ENCODE peak calls at places on chromosomes 1 and 21, in seven cellular contexts. One of them, this sample, is unnamed.

GRCh38 chr1:175132456-175132855 is 60.1 kb downstream of the KIAA0040 start:
- DNase-seq in pancreas: no peak
- DNase-seq in AG04450: no peak
- DNase-seq in left ventricle myocardium inferior: no peak
- DNase-seq in AG09309: peak; percentile 23
- DNase-seq in coronary artery: no peak
- DNase-seq in fibroblast of the aortic adventitia: peak; percentile 46
- DNase-seq in this sample: peak; percentile 52

GRCh38 chr1:202086579-202087350 is 36.0 kb upstream of the GPR37L1 start:
- DNase-seq in pancreas: no peak
- DNase-seq in AG04450: no peak
- DNase-seq in left ventricle myocardium inferior: no peak
- DNase-seq in AG09309: no peak
- DNase-seq in coronary artery: no peak
- DNase-seq in fibroblast of the aortic adventitia: peak; percentile 23
- DNase-seq in this sample: no peak

GRCh38 chr21:26405735-26406361 is 167.2 kb downstream of the CYYR1 start:
- DNase-seq in pancreas: no peak
- DNase-seq in AG04450: peak; percentile 50
- DNase-seq in left ventricle myocardium inferior: no peak
- DNase-seq in AG09309: peak; percentile 63
- DNase-seq in coronary artery: no peak
- DNase-seq in fibroblast of the aortic adventitia: peak; percentile 79
- DNase-seq in this sample: no peak

GRCh38 chr1:19435851-19436465 is 49.4 kb downstream of the CAPZB start:
- DNase-seq in pancreas: no peak
- DNase-seq in AG04450: no peak
- DNase-seq in left ventricle myocardium inferior: no peak
- DNase-seq in AG09309: peak; percentile 48
- DNase-seq in coronary artery: no peak
- DNase-seq in fibroblast of the aortic adventitia: peak; percentile 73
- DNase-seq in this sample: no peak

GRCh38 chr1:62433861-62434611 is 2.8 kb upstream of the USP1 start:
- DNase-seq in pancreas: no peak
- DNase-seq in AG04450: no peak
- DNase-seq in left ventricle myocardium inferior: no peak
- DNase-seq in AG09309: no peak
- DNase-seq in coronary artery: no peak
- DNase-seq in fibroblast of the aortic adventitia: peak; percentile 22
- DNase-seq in this sample: no peak

GRCh38 chr1:11598461-11598860 is 55.8 kb downstream of the FBXO2 start:
- DNase-seq in pancreas: no peak
- DNase-seq in AG04450: no peak
- DNase-seq in left ventricle myocardium inferior: no peak
- DNase-seq in AG09309: peak; percentile 4
- DNase-seq in coronary artery: no peak
- DNase-seq in fibroblast of the aortic adventitia: peak; percentile 28
- DNase-seq in this sample: no peak

GRCh38 chr1:150535511-150536281 is 13.5 kb upstream of the ADAMTSL4 start:
- DNase-seq in pancreas: no peak
- DNase-seq in AG04450: no peak
- DNase-seq in left ventricle myocardium inferior: no peak
- DNase-seq in AG09309: no peak
- DNase-seq in coronary artery: no peak
- DNase-seq in fibroblast of the aortic adventitia: peak; percentile 59
- DNase-seq in this sample: peak; percentile 26

GRCh38 chr1:161314201-161314981 is at the start of gene SDHC:
- DNase-seq in pancreas: peak; percentile 89
- DNase-seq in AG04450: peak; percentile 61
- DNase-seq in left ventricle myocardium inferior: peak; percentile 90
- DNase-seq in AG09309: peak; percentile 65
- DNase-seq in coronary artery: peak; percentile 92
- DNase-seq in fibroblast of the aortic adventitia: peak; percentile 89
- DNase-seq in this sample: peak; percentile 49

DNA sequence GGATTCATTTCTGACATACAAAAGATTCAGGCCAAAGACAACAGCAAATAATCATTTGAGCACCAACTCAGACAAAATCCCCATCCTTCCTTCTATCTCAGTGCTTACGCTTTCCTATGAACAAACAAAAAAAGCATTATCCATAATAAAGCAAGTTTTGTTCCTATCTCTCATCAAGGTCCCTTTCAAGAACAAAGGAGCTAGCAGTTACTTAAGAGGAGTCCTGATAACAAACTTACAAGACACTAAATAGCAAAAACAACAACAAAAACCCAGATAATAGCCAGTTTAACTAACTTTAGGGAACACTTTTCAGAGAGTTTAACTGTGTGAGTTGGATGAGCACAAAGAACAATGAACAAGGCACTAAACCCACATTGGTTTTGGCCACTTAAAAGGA is 10.5 kb downstream of the EVI5 start:
- DNase-seq in pancreas: no peak
- DNase-seq in AG04450: no peak
- DNase-seq in left ventricle myocardium inferior: no peak
- DNase-seq in AG09309: no peak
- DNase-seq in coronary artery: no peak
- DNase-seq in fibroblast of the aortic adventitia: no peak
- DNase-seq in this sample: no peak
- H3K4me3 ChIP-seq in pancreas: no peak overlapping the region
- H3K4me3 ChIP-seq in AG04450: no peak overlapping the region
- H3K4me3 ChIP-seq in left ventricle myocardium inferior: no peak overlapping the region
- H3K4me3 ChIP-seq in AG09309: no peak overlapping the region
- H3K4me3 ChIP-seq in coronary artery: no peak overlapping the region
- H3K4me3 ChIP-seq in fibroblast of the aortic adventitia: no peak overlapping the region
- H3K4me3 ChIP-seq in this sample: no peak overlapping the region

GRCh38 chr1:156495401-156496140 is 5.0 kb downstream of the MEF2D start:
- DNase-seq in pancreas: peak; percentile 64
- DNase-seq in AG04450: no peak
- DNase-seq in left ventricle myocardium inferior: peak; percentile 78
- DNase-seq in AG09309: no peak
- DNase-seq in coronary artery: no peak
- DNase-seq in fibroblast of the aortic adventitia: peak; percentile 41
- DNase-seq in this sample: no peak

GRCh38 chr1:156497743-156498446 is 2.7 kb downstream of the MEF2D start:
- DNase-seq in pancreas: peak; percentile 34
- DNase-seq in AG04450: no peak
- DNase-seq in left ventricle myocardium inferior: no peak
- DNase-seq in AG09309: no peak
- DNase-seq in coronary artery: no peak
- DNase-seq in fibroblast of the aortic adventitia: no peak
- DNase-seq in this sample: no peak

GRCh38 chr1:156497078-156497742 is 3.4 kb downstream of the MEF2D start:
- DNase-seq in pancreas: peak; percentile 23
- DNase-seq in AG04450: no peak
- DNase-seq in left ventricle myocardium inferior: no peak
- DNase-seq in AG09309: no peak
- DNase-seq in coronary artery: no peak
- DNase-seq in fibroblast of the aortic adventitia: no peak
- DNase-seq in this sample: no peak

GRCh38 chr1:156494309-156494895 is 6.2 kb downstream of the MEF2D start:
- DNase-seq in pancreas: no peak
- DNase-seq in AG04450: no peak
- DNase-seq in left ventricle myocardium inferior: no peak
- DNase-seq in AG09309: no peak
- DNase-seq in coronary artery: no peak
- DNase-seq in fibroblast of the aortic adventitia: no peak
- DNase-seq in this sample: no peak

DNA sequence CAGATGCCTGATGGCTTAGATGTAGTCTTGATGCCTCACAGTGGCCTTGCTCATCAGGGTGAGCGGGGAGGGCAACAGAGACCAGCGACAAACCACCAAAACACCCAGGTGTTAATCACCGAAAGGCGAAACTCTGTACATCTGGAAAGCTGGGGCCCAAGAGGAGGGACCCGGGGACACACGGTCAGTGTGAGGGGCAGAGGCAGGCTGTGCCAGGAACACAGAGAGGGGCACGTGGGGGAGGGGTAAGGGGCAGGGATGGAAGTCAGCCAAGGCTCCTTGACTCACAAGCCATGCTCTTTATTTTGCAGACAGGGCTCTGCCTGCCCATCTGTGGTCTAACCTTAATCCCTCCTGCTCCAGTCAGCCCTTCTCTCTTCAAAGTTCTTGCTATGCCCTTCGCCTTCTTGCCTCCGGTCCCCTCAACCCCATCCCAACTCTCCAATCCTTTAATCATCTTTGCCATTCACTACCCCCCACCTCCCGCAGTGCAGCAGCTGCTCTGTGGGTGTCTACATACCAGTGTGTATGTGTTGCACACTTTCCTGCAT is 4.3 kb downstream of the MEF2D start:
- DNase-seq in pancreas: peak; percentile 53
- DNase-seq in AG04450: no peak
- DNase-seq in left ventricle myocardium inferior: no peak
- DNase-seq in AG09309: no peak
- DNase-seq in coronary artery: no peak
- DNase-seq in fibroblast of the aortic adventitia: no peak
- DNase-seq in this sample: no peak
- H3K4me3 ChIP-seq in pancreas: no peak overlapping the region
- H3K4me3 ChIP-seq in AG04450: peak overlapping the region; percentile 13
- H3K4me3 ChIP-seq in left ventricle myocardium inferior: peak overlapping the region; percentile 98
- H3K4me3 ChIP-seq in AG09309: peak overlapping the region; percentile 1
- H3K4me3 ChIP-seq in coronary artery: peak overlapping the region; percentile 99
- H3K4me3 ChIP-seq in fibroblast of the aortic adventitia: peak overlapping the region; percentile 33
- H3K4me3 ChIP-seq in this sample: no peak overlapping the region

GRCh38 chr1:155076371-155076770 is 2.3 kb upstream of the EFNA3 start:
- DNase-seq in pancreas: no peak
- DNase-seq in AG04450: no peak
- DNase-seq in left ventricle myocardium inferior: no peak
- DNase-seq in AG09309: no peak
- DNase-seq in coronary artery: no peak
- DNase-seq in fibroblast of the aortic adventitia: no peak
- DNase-seq in this sample: no peak

GRCh38 chr1:155078496-155079209 is at the start of gene EFNA3:
- DNase-seq in pancreas: peak; percentile 80
- DNase-seq in AG04450: no peak
- DNase-seq in left ventricle myocardium inferior: peak; percentile 77
- DNase-seq in AG09309: no peak
- DNase-seq in coronary artery: no peak
- DNase-seq in fibroblast of the aortic adventitia: peak; percentile 22
- DNase-seq in this sample: no peak

GRCh38 chr1:155079210-155079486 is 511 bp downstream of the EFNA3 start:
- DNase-seq in pancreas: no peak
- DNase-seq in AG04450: no peak
- DNase-seq in left ventricle myocardium inferior: no peak
- DNase-seq in AG09309: no peak
- DNase-seq in coronary artery: no peak
- DNase-seq in fibroblast of the aortic adventitia: no peak
- DNase-seq in this sample: no peak

GRCh38 chr1:155077346-155077745 is 1.3 kb upstream of the EFNA3 start:
- DNase-seq in pancreas: no peak
- DNase-seq in AG04450: no peak
- DNase-seq in left ventricle myocardium inferior: no peak
- DNase-seq in AG09309: no peak
- DNase-seq in coronary artery: no peak
- DNase-seq in fibroblast of the aortic adventitia: no peak
- DNase-seq in this sample: no peak

DNA sequence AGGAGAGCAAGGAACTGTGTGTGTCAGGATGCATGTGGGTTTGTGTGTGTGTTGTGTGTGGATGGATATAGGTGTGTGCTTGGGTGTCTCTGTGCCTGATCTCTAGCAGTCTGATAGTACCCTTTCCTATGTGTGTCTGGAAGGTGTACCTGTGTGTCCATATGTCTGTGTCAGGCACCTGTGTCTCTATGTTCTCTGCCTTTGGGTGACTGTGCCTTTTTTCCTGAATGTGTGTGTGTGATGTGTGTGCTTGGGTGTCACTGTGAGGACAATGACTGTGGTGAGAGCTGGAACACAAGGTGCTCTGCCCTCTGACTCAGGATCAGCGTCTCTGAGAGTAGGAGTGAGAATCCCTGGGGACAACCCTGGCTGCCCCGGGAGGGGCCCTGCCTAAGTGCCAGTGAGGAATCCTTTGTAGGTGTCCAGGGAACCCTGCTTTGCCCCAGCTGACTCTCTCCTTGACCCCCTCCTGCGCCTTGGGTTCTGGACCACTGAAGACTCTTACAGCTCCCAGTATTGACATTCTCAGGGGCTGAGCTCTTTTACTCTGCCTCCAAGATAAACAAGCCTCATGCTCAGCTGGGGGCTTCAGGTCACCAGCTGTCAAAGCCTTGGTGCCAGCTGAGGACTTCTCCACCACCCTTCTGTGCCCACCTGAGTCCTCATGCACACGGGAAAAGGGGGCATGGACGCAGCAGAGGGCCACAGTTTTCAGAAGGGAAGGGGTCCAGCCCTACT is 710 bp upstream of the EFNA3 start:
- DNase-seq in pancreas: no peak
- DNase-seq in AG04450: no peak
- DNase-seq in left ventricle myocardium inferior: no peak
- DNase-seq in AG09309: no peak
- DNase-seq in coronary artery: no peak
- DNase-seq in fibroblast of the aortic adventitia: no peak
- DNase-seq in this sample: no peak
- H3K4me3 ChIP-seq in pancreas: no peak overlapping the region
- H3K4me3 ChIP-seq in AG04450: peak overlapping the region; percentile 5
- H3K4me3 ChIP-seq in left ventricle myocardium inferior: peak overlapping the region; percentile 68
- H3K4me3 ChIP-seq in AG09309: no peak overlapping the region
- H3K4me3 ChIP-seq in coronary artery: no peak overlapping the region
- H3K4me3 ChIP-seq in fibroblast of the aortic adventitia: no peak overlapping the region
- H3K4me3 ChIP-seq in this sample: no peak overlapping the region

GRCh38 chr1:226607821-226608220 is 59.3 kb downstream of the STUM start:
- DNase-seq in pancreas: no peak
- DNase-seq in AG04450: no peak
- DNase-seq in left ventricle myocardium inferior: no peak
- DNase-seq in AG09309: no peak
- DNase-seq in coronary artery: no peak
- DNase-seq in fibroblast of the aortic adventitia: no peak
- DNase-seq in this sample: no peak

GRCh38 chr1:226607268-226607660 is 58.7 kb downstream of the STUM start:
- DNase-seq in pancreas: no peak
- DNase-seq in AG04450: no peak
- DNase-seq in left ventricle myocardium inferior: no peak
- DNase-seq in AG09309: no peak
- DNase-seq in coronary artery: no peak
- DNase-seq in fibroblast of the aortic adventitia: no peak
- DNase-seq in this sample: no peak

GRCh38 chr1:226604846-226605572 is 56.4 kb downstream of the STUM start:
- DNase-seq in pancreas: no peak
- DNase-seq in AG04450: no peak
- DNase-seq in left ventricle myocardium inferior: no peak
- DNase-seq in AG09309: no peak
- DNase-seq in coronary artery: no peak
- DNase-seq in fibroblast of the aortic adventitia: no peak
- DNase-seq in this sample: no peak

GRCh38 chr1:226605573-226605950 is 57.0 kb downstream of the STUM start:
- DNase-seq in pancreas: no peak
- DNase-seq in AG04450: no peak
- DNase-seq in left ventricle myocardium inferior: no peak
- DNase-seq in AG09309: no peak
- DNase-seq in coronary artery: no peak
- DNase-seq in fibroblast of the aortic adventitia: no peak
- DNase-seq in this sample: no peak

DNA sequence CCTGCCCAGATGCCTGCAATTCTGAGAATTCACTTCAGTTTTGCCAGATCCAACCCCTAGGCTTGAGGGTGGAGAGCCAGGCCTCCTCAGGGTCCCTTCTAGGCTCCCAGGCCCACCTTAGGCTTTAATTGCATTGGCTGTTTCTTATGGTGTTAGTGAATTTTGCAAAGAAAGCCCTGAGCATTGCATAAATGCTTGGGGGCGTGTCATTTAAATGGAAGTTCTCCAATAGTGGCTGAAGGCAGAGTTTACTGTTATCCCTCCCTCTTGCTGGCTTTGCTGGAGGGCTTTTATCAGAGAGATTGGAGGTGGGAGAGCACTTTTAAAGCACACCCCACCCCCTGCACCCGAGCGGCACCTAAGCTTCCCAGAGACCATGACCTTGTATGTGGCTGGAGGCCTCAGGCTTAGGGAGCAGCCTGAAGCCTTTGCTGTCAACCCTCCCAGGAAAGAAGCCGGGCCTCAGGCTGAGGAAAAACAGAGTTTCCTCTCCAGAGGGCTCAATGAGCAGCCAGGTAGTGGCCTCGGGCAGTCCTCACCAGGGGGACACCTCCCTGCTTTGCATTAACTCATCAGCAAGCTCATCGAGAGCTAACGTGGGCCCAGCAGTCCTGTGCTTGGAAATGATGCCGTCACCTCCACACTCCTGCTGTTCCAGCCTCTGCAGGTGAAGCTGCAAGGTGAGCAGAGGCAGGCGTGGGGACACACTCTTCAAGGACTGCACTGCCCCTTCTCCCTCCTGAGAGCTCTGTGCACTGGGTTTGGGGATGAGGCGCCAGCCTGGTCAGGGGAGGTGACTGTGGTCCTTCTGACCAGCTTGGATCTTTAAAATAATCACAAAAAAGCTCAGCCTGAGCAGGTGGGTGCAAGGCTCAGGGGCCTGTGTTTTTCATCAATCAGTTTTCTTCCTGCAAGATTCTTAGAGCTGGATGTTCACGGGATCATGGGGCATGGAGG is 58.0 kb downstream of the STUM start:
- DNase-seq in pancreas: no peak
- DNase-seq in AG04450: no peak
- DNase-seq in left ventricle myocardium inferior: no peak
- DNase-seq in AG09309: no peak
- DNase-seq in coronary artery: no peak
- DNase-seq in fibroblast of the aortic adventitia: peak; percentile 45
- DNase-seq in this sample: no peak
- H3K4me3 ChIP-seq in pancreas: no peak overlapping the region
- H3K4me3 ChIP-seq in AG04450: no peak overlapping the region
- H3K4me3 ChIP-seq in left ventricle myocardium inferior: no peak overlapping the region
- H3K4me3 ChIP-seq in AG09309: no peak overlapping the region
- H3K4me3 ChIP-seq in coronary artery: no peak overlapping the region
- H3K4me3 ChIP-seq in fibroblast of the aortic adventitia: no peak overlapping the region
- H3K4me3 ChIP-seq in this sample: no peak overlapping the region